ENCODE peak calls at places on chromosomes 3 and 15, in five cellular contexts. X is right lobe of liver, B is Calu3, Z is vagina, K is cardiac muscle cell. P is an unnamed sample.

GRCh38 chr3:119586707-119587317 is 7.5 kb downstream of the ADPRH start:
- DNase-seq in X (no peak), B (no peak), Z (no peak), K (no peak), P (no peak)

GRCh38 chr3:23749589-23749988 is 56.2 kb upstream of the UBE2E1 start:
- DNase-seq in X (no peak), B (no peak), Z (no peak), K (no peak), P (no peak)

GRCh38 chr15:98758224-98758623 is 109.9 kb downstream of the IGF1R start:
- DNase-seq in X (no peak), B (no peak), Z (peak; percentile 70), K (no peak), P (no peak)

GRCh38 chr3:189355481-189356201 is 183.9 kb downstream of the TPRG1 start:
- DNase-seq in X (no peak), B (peak; percentile 30), Z (no peak), K (peak; percentile 91), P (peak; percentile 62)

GRCh38 chr15:60735559-60736047 is 256.7 kb upstream of the ICE2 start:
- DNase-seq in X (no peak), B (no peak), Z (no peak), K (no peak), P (no peak)

GRCh38 chr3:94616833-94617232 is 554.0 kb downstream of the NSUN3 start:
- DNase-seq in X (no peak), B (no peak), Z (no peak), K (no peak), P (no peak)

GRCh38 chr3:128383316-128384235 is 83.1 kb downstream of the DNAJB8 start:
- DNase-seq in X (no peak), B (peak; percentile 99), Z (no peak), K (peak; percentile 47), P (peak; percentile 61)

GRCh38 chr3:127450331-127450730 is 140.2 kb downstream of the TPRA1 start:
- DNase-seq in X (peak; percentile 33), B (no peak), Z (no peak), K (no peak), P (no peak)

GRCh38 chr15:41620536-41621199 is 39.5 kb upstream of the MGA start:
- DNase-seq in X (no peak), B (no peak), Z (no peak), K (no peak), P (no peak)

GRCh38 chr15:94238539-94239118 is 7.3 kb downstream of the MCTP2 start:
- DNase-seq in X (no peak), B (no peak), Z (no peak), K (no peak), P (no peak)

GRCh38 chr3:72655151-72655551 is 193.1 kb downstream of the SHQ1 start:
- DNase-seq in X (no peak), B (peak; percentile 10), Z (no peak), K (peak; percentile 40), P (no peak)

GRCh38 chr15:74405823-74406222 is 27.9 kb downstream of the SEMA7A start:
- DNase-seq in X (no peak), B (no peak), Z (no peak), K (peak; percentile 37), P (no peak)

GRCh38 chr15:36278219-36278618 is 301.2 kb upstream of the CDIN1 start:
- DNase-seq in X (no peak), B (no peak), Z (no peak), K (peak; percentile 50), P (no peak)

GRCh38 chr3:170869645-170870593 is at the start of gene RPL22L1:
- DNase-seq in X (peak; percentile 96), B (peak; percentile 97), Z (peak; percentile 95), K (peak; percentile 97), P (peak; percentile 96)
- TF ChIP-seq CTCF in X (no peak), B (no peak), Z (no peak), K (no peak), P (no peak)

GRCh38 chr3:9000041-9000440 is 36.8 kb upstream of the RAD18 start:
- DNase-seq in X (no peak), B (no peak), Z (peak; percentile 60), K (no peak), P (no peak)

GRCh38 chr3:8994226-8994625 is 31.0 kb upstream of the RAD18 start:
- DNase-seq in X (no peak), B (no peak), Z (no peak), K (no peak), P (no peak)

GRCh38 chr3:8996681-8997121 is 33.4 kb upstream of the RAD18 start:
- DNase-seq in X (no peak), B (no peak), Z (no peak), K (peak; percentile 67), P (no peak)

GRCh38 chr3:8996216-8996615 is 32.9 kb upstream of the RAD18 start:
- DNase-seq in X (no peak), B (no peak), Z (peak; percentile 82), K (no peak), P (no peak)

DNA sequence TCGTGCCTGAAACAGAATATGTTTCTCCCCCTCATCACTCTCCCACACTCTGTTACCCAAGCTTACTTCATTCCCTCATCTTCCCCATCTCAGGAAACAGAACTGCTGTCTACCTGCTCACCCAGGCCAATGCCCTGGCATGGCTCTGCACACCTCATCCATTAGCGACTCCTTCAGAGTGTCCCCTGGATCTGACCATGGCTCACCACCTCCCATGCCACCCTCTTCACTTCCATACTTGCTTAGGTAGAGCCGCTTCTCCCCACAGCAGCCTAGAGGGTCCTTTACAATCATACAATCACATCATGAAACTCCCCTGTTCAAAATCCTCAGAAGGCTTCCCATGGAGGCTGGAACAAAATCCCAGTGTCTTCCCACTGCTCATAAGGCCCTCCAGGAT is 33.9 kb upstream of the RAD18 start:
- DNase-seq in X (no peak), B (no peak), Z (peak; percentile 84), K (no peak), P (no peak)
- TF ChIP-seq CTCF in X (no peak), B (no peak), Z (no peak), K (no peak), P (no peak)

DNA sequence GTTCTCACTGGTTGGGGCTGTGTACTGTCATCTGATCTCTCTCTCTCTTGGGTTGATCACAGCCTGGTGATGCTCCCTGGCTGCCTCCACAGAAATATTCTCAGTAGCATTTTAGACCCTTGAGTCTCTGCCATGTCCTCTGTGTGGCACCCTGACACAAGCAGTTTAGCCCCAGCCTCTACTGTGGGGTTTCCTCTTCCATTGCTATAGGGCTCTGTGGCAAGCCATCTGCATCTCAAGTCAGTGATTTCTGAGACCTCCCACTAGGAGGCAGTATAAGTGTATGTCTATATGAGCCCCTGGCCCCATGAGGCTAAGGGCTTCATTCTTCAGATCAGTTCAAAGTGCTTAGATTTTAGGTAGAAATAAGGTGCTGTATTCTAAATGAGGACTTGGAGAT is 50.6 kb upstream of the PLAAT1 start:
- DNase-seq in X (no peak), B (peak; percentile 76), Z (no peak), K (peak; percentile 36), P (peak; percentile 21)
- TF ChIP-seq CTCF in X (peak; percentile 27), B (peak; percentile 79), Z (no peak), K (peak; percentile 44), P (no peak)

GRCh38 chr3:37308247-37308646 is 133.9 kb upstream of the LRRFIP2 start:
- DNase-seq in X (no peak), B (no peak), Z (no peak), K (peak; percentile 43), P (no peak)
- TF ChIP-seq CTCF in X (peak; percentile 47), B (no peak), Z (no peak), K (peak; percentile 29), P (peak; percentile 54)

GRCh38 chr15:64148168-64148567 is 3.4 kb upstream of the SNX22 start:
- DNase-seq in X (no peak), B (no peak), Z (no peak), K (no peak), P (no peak)

GRCh38 chr15:64150236-64150578 is 1.3 kb upstream of the SNX22 start:
- DNase-seq in X (peak; percentile 29), B (no peak), Z (no peak), K (no peak), P (no peak)

GRCh38 chr15:64151727-64152506 is at the start of gene SNX22:
- DNase-seq in X (peak; percentile 62), B (peak; percentile 44), Z (no peak), K (no peak), P (peak; percentile 29)

GRCh38 chr15:64148581-64148980 is 3.0 kb upstream of the SNX22 start:
- DNase-seq in X (no peak), B (no peak), Z (no peak), K (no peak), P (no peak)

GRCh38 chr15:64149424-64150235 is 1.9 kb upstream of the SNX22 start:
- DNase-seq in X (no peak), B (no peak), Z (no peak), K (peak; percentile 41), P (peak; percentile 57)
- TF ChIP-seq CTCF in X (peak; percentile 25), B (no peak), Z (no peak), K (peak; percentile 24), P (no peak)

GRCh38 chr3:170080605-170081004 is 42.8 kb downstream of the GPR160 start:
- DNase-seq in X (no peak), B (no peak), Z (no peak), K (no peak), P (no peak)
- TF ChIP-seq CTCF in X (no peak), B (no peak), Z (no peak), K (no peak), P (no peak)

GRCh38 chr3:27885641-27886040 is 163.5 kb upstream of the EOMES start:
- DNase-seq in X (no peak), B (no peak), Z (no peak), K (no peak), P (no peak)
- TF ChIP-seq CTCF in X (no peak), B (no peak), Z (no peak), K (no peak), P (no peak)

GRCh38 chr15:44195151-44195740 is at the start of gene FRMD5:
- DNase-seq in X (peak; percentile 74), B (peak; percentile 93), Z (no peak), K (peak; percentile 96), P (peak; percentile 90)
- TF ChIP-seq CTCF in X (no peak), B (no peak), Z (no peak), K (peak; percentile 57), P (no peak)

P was measured in activated CD8-positive, alpha-beta T cell treated with anti-CD3 and anti-CD28 coated beads for 36 hours.